ENCODE peak calls at places on chromosomes 3 and 15, in seven cellular contexts. B is fibroblast of pulmonary artery; T is SK-N-SH; R is IMR-90; X is CD8-positive, alpha-beta memory T cell; F is heart right ventricle; V is heart left ventricle. G is an unnamed sample.

GRCh38 chr3:69204315-69204957 is 82.0 kb upstream of the LMOD3 start:
- DNase-seq in B (no peak), T (no peak), R (peak; percentile 22), X (no peak), F (no peak), V (peak; percentile 61), G (no peak)

GRCh38 chr3:101320475-101320874 is at the start of gene IMPG2:
- DNase-seq in B (no peak), T (no peak), R (no peak), X (no peak), F (no peak), V (no peak), G (no peak)

GRCh38 chr3:78101363-78101762 is 1061.5 kb downstream of the ROBO2 start:
- DNase-seq in B (peak; percentile 44), T (no peak), R (peak; percentile 74), X (no peak), F (no peak), V (no peak), G (no peak)

GRCh38 chr3:17580901-17581300 is 161.5 kb downstream of the TBC1D5 start:
- DNase-seq in B (no peak), T (no peak), R (no peak), X (no peak), F (no peak), V (no peak), G (no peak)

GRCh38 chr15:69074011-69074842 is 59.7 kb downstream of the NOX5 start:
- DNase-seq in B (peak; percentile 67), T (peak; percentile 82), R (peak; percentile 54), X (no peak), F (peak; percentile 69), V (peak; percentile 70), G (no peak)

GRCh38 chr15:41562784-41563198 is 3.8 kb downstream of the TYRO3 start:
- DNase-seq in B (peak; percentile 72), T (no peak), R (peak; percentile 37), X (no peak), F (no peak), V (no peak), G (no peak)

GRCh38 chr15:67061811-67062348 is 3.5 kb upstream of the SMAD3 start:
- DNase-seq in B (no peak), T (no peak), R (no peak), X (no peak), F (no peak), V (no peak), G (no peak)

GRCh38 chr3:194928831-194929594 is 243.3 kb downstream of the FAM43A start:
- DNase-seq in B (peak; percentile 27), T (no peak), R (no peak), X (no peak), F (no peak), V (peak; percentile 41), G (no peak)

GRCh38 chr3:73955671-73956070 is 330.9 kb upstream of the PDZRN3 start:
- DNase-seq in B (no peak), T (no peak), R (no peak), X (no peak), F (no peak), V (no peak), G (no peak)

GRCh38 chr15:88061452-88061851 is 195.1 kb downstream of the NTRK3 start:
- DNase-seq in B (no peak), T (no peak), R (no peak), X (no peak), F (no peak), V (no peak), G (no peak)

GRCh38 chr3:137583256-137583655 is 180.9 kb upstream of the SOX14 start:
- DNase-seq in B (no peak), T (no peak), R (no peak), X (no peak), F (no peak), V (no peak), G (no peak)

GRCh38 chr3:49671291-49672288 is 2.6 kb upstream of the APEH start:
- DNase-seq in B (peak; percentile 72), T (peak; percentile 85), R (peak; percentile 53), X (peak; percentile 80), F (peak; percentile 57), V (peak; percentile 63), G (peak; percentile 73)

GRCh38 chr3:29889230-29889629 is 608.4 kb downstream of the RBMS3 start:
- DNase-seq in B (peak; percentile 13), T (no peak), R (peak; percentile 67), X (no peak), F (no peak), V (no peak), G (no peak)

GRCh38 chr3:74390121-74390870 is 224.2 kb downstream of the CNTN3 start:
- DNase-seq in B (no peak), T (no peak), R (no peak), X (no peak), F (no peak), V (no peak), G (no peak)

GRCh38 chr3:57230006-57230405 is 2.5 kb downstream of the APPL1 start:
- DNase-seq in B (no peak), T (no peak), R (no peak), X (no peak), F (no peak), V (no peak), G (no peak)

GRCh38 chr15:81400640-81401236 is 26.7 kb upstream of the TMC3 start:
- DNase-seq in B (peak; percentile 81), T (peak; percentile 52), R (peak; percentile 65), X (no peak), F (no peak), V (no peak), G (no peak)

GRCh38 chr15:66613743-66614142 is 47.9 kb upstream of the LCTL start:
- DNase-seq in B (no peak), T (no peak), R (no peak), X (no peak), F (no peak), V (no peak), G (no peak)

GRCh38 chr3:152198655-152199054 is 70.1 kb upstream of the MBNL1 start:
- DNase-seq in B (no peak), T (no peak), R (no peak), X (no peak), F (no peak), V (no peak), G (no peak)
- H3K4me3 ChIP-seq in B (no peak overlapping the region), T (no peak overlapping the region), R (no peak overlapping the region), X (peak overlapping the region; percentile 48), F (no peak overlapping the region), V (no peak overlapping the region), G (no peak overlapping the region)

GRCh38 chr3:119669906-119670570 is 7.2 kb downstream of the COX17 start:
- DNase-seq in B (peak; percentile 31), T (no peak), R (no peak), X (no peak), F (no peak), V (no peak), G (no peak)
- H3K4me3 ChIP-seq in B (no peak overlapping the region), T (no peak overlapping the region), R (no peak overlapping the region), X (no peak overlapping the region), F (no peak overlapping the region), V (no peak overlapping the region), G (no peak overlapping the region)

GRCh38 chr15:85331666-85332261 is 48.6 kb upstream of the AKAP13 start:
- DNase-seq in B (no peak), T (no peak), R (no peak), X (no peak), F (no peak), V (no peak), G (no peak)
- H3K4me3 ChIP-seq in B (no peak overlapping the region), T (no peak overlapping the region), R (no peak overlapping the region), X (peak overlapping the region; percentile 65), F (peak overlapping the region; percentile 3), V (peak overlapping the region; percentile 8), G (no peak overlapping the region)

DNA sequence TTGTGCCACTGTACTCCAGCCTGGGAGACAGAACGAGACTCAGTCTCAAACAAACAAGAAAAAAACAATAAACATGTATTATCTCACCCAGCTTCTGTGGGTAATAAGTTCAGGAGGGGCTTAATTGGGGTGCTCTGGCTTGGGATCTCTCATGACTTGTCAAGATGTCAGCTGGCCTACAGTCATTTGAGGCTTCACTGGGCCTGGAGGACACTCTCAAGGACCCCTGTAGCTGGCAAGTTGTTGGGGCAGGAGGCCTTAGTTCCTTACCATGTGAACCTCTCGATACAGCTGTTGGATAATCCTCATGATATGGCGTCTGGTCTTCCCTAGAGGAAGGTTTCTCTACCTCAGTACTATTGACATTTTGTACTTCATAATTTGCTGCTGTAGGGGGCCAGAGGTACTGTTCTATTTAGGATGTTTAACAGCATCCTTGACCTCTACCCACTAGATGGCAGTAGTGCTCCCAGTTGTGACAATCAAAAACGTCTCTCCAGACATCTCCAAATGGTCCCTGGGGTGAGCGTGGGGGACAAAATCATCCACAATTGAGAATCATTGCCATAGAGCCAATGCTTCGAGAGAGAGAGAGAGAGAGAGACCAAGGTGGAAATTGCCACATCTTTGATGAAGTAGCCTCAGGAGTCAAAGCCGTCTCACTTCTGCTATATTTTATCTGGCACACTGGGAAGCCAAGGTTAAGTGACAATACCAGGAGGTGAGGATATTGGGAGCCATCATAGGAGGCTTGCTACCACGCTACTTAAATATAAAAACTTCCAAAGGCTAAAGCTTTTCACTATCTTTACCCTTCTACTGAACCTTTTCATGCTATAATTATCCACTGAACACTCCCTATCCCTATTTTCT is 23.9 kb upstream of the SLTM start:
- DNase-seq in B (peak; percentile 78), T (peak; percentile 57), R (peak; percentile 58), X (peak; percentile 62), F (no peak), V (peak; percentile 49), G (no peak)
- H3K4me3 ChIP-seq in B (no peak overlapping the region), T (no peak overlapping the region), R (no peak overlapping the region), X (no peak overlapping the region), F (no peak overlapping the region), V (no peak overlapping the region), G (no peak overlapping the region)

GRCh38 chr3:13348671-13349396 is 71.3 kb downstream of the NUP210 start:
- DNase-seq in B (no peak), T (no peak), R (peak; percentile 7), X (no peak), F (no peak), V (no peak), G (no peak)
- H3K4me3 ChIP-seq in B (no peak overlapping the region), T (no peak overlapping the region), R (no peak overlapping the region), X (peak overlapping the region; percentile 5), F (no peak overlapping the region), V (no peak overlapping the region), G (no peak overlapping the region)

DNA sequence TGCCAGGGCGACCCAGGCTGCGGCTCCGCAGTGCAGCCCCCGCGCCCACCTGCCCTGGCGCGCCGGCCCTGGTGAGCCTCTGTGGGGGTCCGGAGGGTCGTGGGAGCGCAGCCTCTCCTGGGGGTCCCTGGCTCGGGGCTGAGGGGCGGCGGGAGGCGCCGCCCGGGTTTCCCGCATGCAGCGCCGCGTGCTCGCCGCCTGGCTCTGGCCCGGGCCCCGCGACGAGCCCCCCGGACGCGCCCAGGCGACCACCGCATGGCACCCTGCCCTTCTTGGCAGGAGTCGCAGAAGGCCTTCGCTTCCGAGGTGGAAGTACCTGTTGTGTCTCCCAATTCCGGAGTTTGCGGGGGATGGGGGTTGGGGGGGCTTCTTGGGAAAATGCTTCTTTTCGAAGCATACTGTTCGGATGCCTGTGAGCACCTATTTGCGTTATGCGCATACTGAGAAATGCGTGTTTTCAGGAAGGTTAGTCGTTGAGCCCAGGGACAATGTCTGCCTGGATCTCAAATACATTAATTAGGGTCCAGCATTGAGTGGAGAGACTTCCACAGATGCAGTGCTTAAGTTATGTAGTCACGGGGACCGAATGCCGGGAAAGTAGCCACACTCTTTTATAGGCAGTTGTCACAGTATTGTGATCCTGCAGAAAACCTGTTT is 1.3 kb downstream of the GABRA5 start:
- DNase-seq in B (no peak), T (no peak), R (no peak), X (no peak), F (no peak), V (no peak), G (no peak)
- H3K4me3 ChIP-seq in B (no peak overlapping the region), T (no peak overlapping the region), R (no peak overlapping the region), X (no peak overlapping the region), F (no peak overlapping the region), V (no peak overlapping the region), G (no peak overlapping the region)

GRCh38 chr15:31869640-31870335 is 160.5 kb upstream of the CHRNA7 start:
- DNase-seq in B (no peak), T (peak; percentile 70), R (no peak), X (no peak), F (peak; percentile 28), V (peak; percentile 34), G (no peak)
- H3K4me3 ChIP-seq in B (peak overlapping the region; percentile 56), T (peak overlapping the region; percentile 64), R (peak overlapping the region; percentile 84), X (no peak overlapping the region), F (peak overlapping the region; percentile 68), V (peak overlapping the region; percentile 93), G (peak overlapping the region; percentile 64)